ENCODE peak calls at places on chromosomes 11 and 22, in nine cellular contexts. One of them, this sample, is unnamed.

GRCh38 chr11:86447763-86448480 is 73.2 kb downstream of the CCDC81 start:
- DNase-seq in HCT116: no peak
- DNase-seq in kidney: no peak
- DNase-seq in PC-3: no peak
- DNase-seq in MM.1S: no peak
- DNase-seq in endodermal cell: no peak
- DNase-seq in IMR-90: no peak
- DNase-seq in DND-41: peak; percentile 36
- DNase-seq in H1: no peak
- DNase-seq in this sample: no peak

GRCh38 chr11:38323961-38324761 is 1726.1 kb upstream of the RAG2 start:
- DNase-seq in HCT116: no peak
- DNase-seq in kidney: no peak
- DNase-seq in PC-3: peak; percentile 62
- DNase-seq in MM.1S: peak; percentile 48
- DNase-seq in endodermal cell: peak; percentile 53
- DNase-seq in IMR-90: no peak
- DNase-seq in DND-41: no peak
- DNase-seq in H1: no peak
- DNase-seq in this sample: no peak

GRCh38 chr11:72683782-72684200 is 9.6 kb upstream of the PDE2A start:
- DNase-seq in HCT116: no peak
- DNase-seq in kidney: peak; percentile 82
- DNase-seq in PC-3: peak; percentile 74
- DNase-seq in MM.1S: no peak
- DNase-seq in endodermal cell: peak; percentile 98
- DNase-seq in IMR-90: peak; percentile 19
- DNase-seq in DND-41: peak; percentile 71
- DNase-seq in H1: peak; percentile 99
- DNase-seq in this sample: peak; percentile 69

GRCh38 chr11:61345170-61345610 is 12.2 kb downstream of the TKFC start:
- DNase-seq in HCT116: no peak
- DNase-seq in kidney: no peak
- DNase-seq in PC-3: no peak
- DNase-seq in MM.1S: no peak
- DNase-seq in endodermal cell: no peak
- DNase-seq in IMR-90: no peak
- DNase-seq in DND-41: no peak
- DNase-seq in H1: no peak
- DNase-seq in this sample: no peak

GRCh38 chr11:30635401-30635989 is 49.3 kb upstream of the MPPED2 start:
- DNase-seq in HCT116: no peak
- DNase-seq in kidney: peak; percentile 37
- DNase-seq in PC-3: no peak
- DNase-seq in MM.1S: no peak
- DNase-seq in endodermal cell: peak; percentile 88
- DNase-seq in IMR-90: peak; percentile 1
- DNase-seq in DND-41: no peak
- DNase-seq in H1: peak; percentile 57
- DNase-seq in this sample: no peak

GRCh38 chr11:117378966-117379865 is 51.6 kb downstream of the CEP164 start:
- DNase-seq in HCT116: no peak
- DNase-seq in kidney: no peak
- DNase-seq in PC-3: no peak
- DNase-seq in MM.1S: no peak
- DNase-seq in endodermal cell: no peak
- DNase-seq in IMR-90: no peak
- DNase-seq in DND-41: no peak
- DNase-seq in H1: no peak
- DNase-seq in this sample: no peak

GRCh38 chr11:102530558-102530957 is at the start of gene MMP7:
- DNase-seq in HCT116: no peak
- DNase-seq in kidney: no peak
- DNase-seq in PC-3: peak; percentile 75
- DNase-seq in MM.1S: no peak
- DNase-seq in endodermal cell: no peak
- DNase-seq in IMR-90: peak; percentile 57
- DNase-seq in DND-41: no peak
- DNase-seq in H1: no peak
- DNase-seq in this sample: no peak

GRCh38 chr11:2693851-2694261 is 5.9 kb downstream of the KCNQ1OT1 start:
- DNase-seq in HCT116: no peak
- DNase-seq in kidney: peak; percentile 38
- DNase-seq in PC-3: peak; percentile 10
- DNase-seq in MM.1S: no peak
- DNase-seq in endodermal cell: peak; percentile 83
- DNase-seq in IMR-90: no peak
- DNase-seq in DND-41: no peak
- DNase-seq in H1: no peak
- DNase-seq in this sample: no peak

GRCh38 chr11:131099013-131099412 is 182.7 kb upstream of the SNX19 start:
- DNase-seq in HCT116: no peak
- DNase-seq in kidney: no peak
- DNase-seq in PC-3: peak; percentile 92
- DNase-seq in MM.1S: no peak
- DNase-seq in endodermal cell: no peak
- DNase-seq in IMR-90: peak; percentile 77
- DNase-seq in DND-41: no peak
- DNase-seq in H1: no peak
- DNase-seq in this sample: no peak

GRCh38 chr22:40070701-40071100 is 75.9 kb downstream of the FAM83F start:
- DNase-seq in HCT116: no peak
- DNase-seq in kidney: no peak
- DNase-seq in PC-3: no peak
- DNase-seq in MM.1S: no peak
- DNase-seq in endodermal cell: no peak
- DNase-seq in IMR-90: no peak
- DNase-seq in DND-41: no peak
- DNase-seq in H1: no peak
- DNase-seq in this sample: no peak

GRCh38 chr11:12285106-12285505 is 92.3 kb upstream of the PARVA start:
- DNase-seq in HCT116: no peak
- DNase-seq in kidney: no peak
- DNase-seq in PC-3: peak; percentile 88
- DNase-seq in MM.1S: no peak
- DNase-seq in endodermal cell: no peak
- DNase-seq in IMR-90: peak; percentile 98
- DNase-seq in DND-41: no peak
- DNase-seq in H1: no peak
- DNase-seq in this sample: peak; percentile 10

GRCh38 chr11:3958301-3958700 is 102.8 kb downstream of the STIM1 start:
- DNase-seq in HCT116: no peak
- DNase-seq in kidney: no peak
- DNase-seq in PC-3: no peak
- DNase-seq in MM.1S: no peak
- DNase-seq in endodermal cell: no peak
- DNase-seq in IMR-90: no peak
- DNase-seq in DND-41: no peak
- DNase-seq in H1: no peak
- DNase-seq in this sample: no peak

GRCh38 chr11:3123316-3123715 is 41.8 kb downstream of the OSBPL5 start:
- DNase-seq in HCT116: no peak
- DNase-seq in kidney: peak; percentile 85
- DNase-seq in PC-3: no peak
- DNase-seq in MM.1S: no peak
- DNase-seq in endodermal cell: no peak
- DNase-seq in IMR-90: no peak
- DNase-seq in DND-41: no peak
- DNase-seq in H1: no peak
- DNase-seq in this sample: peak; percentile 78

GRCh38 chr11:15761235-15761634 is 595.1 kb downstream of the SOX6 start:
- DNase-seq in HCT116: no peak
- DNase-seq in kidney: no peak
- DNase-seq in PC-3: no peak
- DNase-seq in MM.1S: no peak
- DNase-seq in endodermal cell: no peak
- DNase-seq in IMR-90: no peak
- DNase-seq in DND-41: no peak
- DNase-seq in H1: no peak
- DNase-seq in this sample: peak; percentile 32

GRCh38 chr11:17544181-17544622 is at the start of gene USH1C:
- DNase-seq in HCT116: peak; percentile 29
- DNase-seq in kidney: peak; percentile 80
- DNase-seq in PC-3: no peak
- DNase-seq in MM.1S: no peak
- DNase-seq in endodermal cell: peak; percentile 94
- DNase-seq in IMR-90: no peak
- DNase-seq in DND-41: no peak
- DNase-seq in H1: peak; percentile 95
- DNase-seq in this sample: peak; percentile 83

GRCh38 chr11:87224486-87224885 is 186.8 kb downstream of the TMEM135 start:
- DNase-seq in HCT116: no peak
- DNase-seq in kidney: no peak
- DNase-seq in PC-3: no peak
- DNase-seq in MM.1S: no peak
- DNase-seq in endodermal cell: no peak
- DNase-seq in IMR-90: peak; percentile 9
- DNase-seq in DND-41: no peak
- DNase-seq in H1: no peak
- DNase-seq in this sample: no peak

GRCh38 chr11:14318581-14318981 is 40.4 kb downstream of the RRAS2 start:
- DNase-seq in HCT116: no peak
- DNase-seq in kidney: no peak
- DNase-seq in PC-3: peak; percentile 64
- DNase-seq in MM.1S: no peak
- DNase-seq in endodermal cell: no peak
- DNase-seq in IMR-90: peak; percentile 37
- DNase-seq in DND-41: no peak
- DNase-seq in H1: no peak
- DNase-seq in this sample: no peak

GRCh38 chr22:20258584-20259335 is 9.4 kb downstream of the RTN4R start:
- DNase-seq in HCT116: no peak
- DNase-seq in kidney: no peak
- DNase-seq in PC-3: no peak
- DNase-seq in MM.1S: no peak
- DNase-seq in endodermal cell: no peak
- DNase-seq in IMR-90: no peak
- DNase-seq in DND-41: peak; percentile 42
- DNase-seq in H1: no peak
- DNase-seq in this sample: no peak

GRCh38 chr11:66619080-66619554 is 2.7 kb downstream of the RBM14 start:
- DNase-seq in HCT116: no peak
- DNase-seq in kidney: no peak
- DNase-seq in PC-3: no peak
- DNase-seq in MM.1S: peak; percentile 61
- DNase-seq in endodermal cell: no peak
- DNase-seq in IMR-90: peak; percentile 57
- DNase-seq in DND-41: peak; percentile 40
- DNase-seq in H1: no peak
- DNase-seq in this sample: no peak

GRCh38 chr11:134573857-134574256 is 161.8 kb upstream of the B3GAT1 start:
- DNase-seq in HCT116: no peak
- DNase-seq in kidney: no peak
- DNase-seq in PC-3: no peak
- DNase-seq in MM.1S: no peak
- DNase-seq in endodermal cell: peak; percentile 28
- DNase-seq in IMR-90: no peak
- DNase-seq in DND-41: peak; percentile 2
- DNase-seq in H1: peak; percentile 41
- DNase-seq in this sample: no peak

GRCh38 chr11:116374085-116374484 is 398.7 kb downstream of the BUD13 start:
- DNase-seq in HCT116: no peak
- DNase-seq in kidney: no peak
- DNase-seq in PC-3: no peak
- DNase-seq in MM.1S: no peak
- DNase-seq in endodermal cell: no peak
- DNase-seq in IMR-90: no peak
- DNase-seq in DND-41: no peak
- DNase-seq in H1: no peak
- DNase-seq in this sample: no peak
- H3K9ac ChIP-seq in HCT116: no peak overlapping the region
- H3K9ac ChIP-seq in kidney: no peak overlapping the region
- H3K9ac ChIP-seq in PC-3: no peak overlapping the region
- H3K9ac ChIP-seq in MM.1S: no peak overlapping the region
- H3K9ac ChIP-seq in endodermal cell: no peak overlapping the region
- H3K9ac ChIP-seq in IMR-90: no peak overlapping the region
- H3K9ac ChIP-seq in DND-41: no peak overlapping the region
- H3K9ac ChIP-seq in H1: no peak overlapping the region
- H3K9ac ChIP-seq in this sample: no peak overlapping the region

DNA sequence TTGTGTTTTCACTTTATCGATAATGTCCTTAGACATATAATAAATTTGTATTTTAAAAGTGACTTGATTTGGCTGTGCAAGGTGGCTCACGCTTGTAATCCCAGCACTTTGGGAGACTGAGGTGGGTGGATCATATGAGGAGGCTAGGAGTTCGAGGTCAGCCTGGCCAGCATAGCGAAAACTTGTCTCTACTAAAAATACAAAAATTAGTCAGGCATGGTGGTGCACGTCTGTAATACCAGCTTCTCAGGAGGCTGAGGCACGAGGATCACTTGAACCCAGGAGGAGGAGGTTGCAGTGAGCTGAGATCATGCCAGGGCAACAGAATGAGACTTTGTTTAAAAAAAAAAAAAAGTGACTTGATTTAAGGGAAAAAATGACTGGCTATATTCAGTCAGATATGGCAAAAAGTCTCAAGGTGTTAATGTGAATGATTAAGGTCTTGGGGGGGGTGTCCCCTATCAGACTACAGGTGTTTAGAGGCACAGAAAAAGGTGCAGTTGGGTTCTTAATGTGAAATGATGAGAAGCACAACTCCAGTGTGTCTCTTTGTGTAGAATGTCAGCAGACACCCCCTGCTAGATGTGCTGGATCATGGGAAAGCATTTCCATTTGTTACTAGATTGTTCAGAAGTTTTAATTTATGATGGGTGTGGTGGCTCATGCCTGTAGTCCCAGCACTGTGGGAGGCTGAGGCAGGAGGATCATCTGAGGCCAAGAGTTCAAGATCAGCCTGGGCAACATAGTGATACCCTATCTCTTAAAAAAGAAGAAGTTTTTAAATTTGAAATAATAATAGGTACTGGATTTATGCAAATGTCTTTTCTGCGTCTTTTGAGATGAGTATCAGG is 17.0 kb downstream of the NEAT1 start:
- DNase-seq in HCT116: no peak
- DNase-seq in kidney: no peak
- DNase-seq in PC-3: peak; percentile 11
- DNase-seq in MM.1S: peak; percentile 15
- DNase-seq in endodermal cell: no peak
- DNase-seq in IMR-90: peak; percentile 48
- DNase-seq in DND-41: peak; percentile 4
- DNase-seq in H1: no peak
- DNase-seq in this sample: peak; percentile 16
- H3K4me3 ChIP-seq in HCT116: no peak overlapping the region
- H3K4me3 ChIP-seq in kidney: no peak overlapping the region
- H3K4me3 ChIP-seq in PC-3: no peak overlapping the region
- H3K4me3 ChIP-seq in MM.1S: no peak overlapping the region
- H3K4me3 ChIP-seq in endodermal cell: no peak overlapping the region
- H3K4me3 ChIP-seq in IMR-90: no peak overlapping the region
- H3K4me3 ChIP-seq in DND-41: no peak overlapping the region
- H3K4me3 ChIP-seq in H1: no peak overlapping the region
- H3K4me3 ChIP-seq in this sample: no peak overlapping the region

GRCh38 chr11:111776398-111777093 is 10.4 kb upstream of the PPP2R1B start:
- DNase-seq in HCT116: no peak
- DNase-seq in kidney: no peak
- DNase-seq in PC-3: no peak
- DNase-seq in MM.1S: peak; percentile 61
- DNase-seq in endodermal cell: no peak
- DNase-seq in IMR-90: no peak
- DNase-seq in DND-41: no peak
- DNase-seq in H1: no peak
- DNase-seq in this sample: no peak
- H3K9ac ChIP-seq in HCT116: no peak overlapping the region
- H3K9ac ChIP-seq in kidney: no peak overlapping the region
- H3K9ac ChIP-seq in PC-3: no peak overlapping the region
- H3K9ac ChIP-seq in MM.1S: no peak overlapping the region
- H3K9ac ChIP-seq in endodermal cell: no peak overlapping the region
- H3K9ac ChIP-seq in IMR-90: no peak overlapping the region
- H3K9ac ChIP-seq in DND-41: no peak overlapping the region
- H3K9ac ChIP-seq in H1: no peak overlapping the region
- H3K9ac ChIP-seq in this sample: no peak overlapping the region

GRCh38 chr11:107179829-107180228 is 161.6 kb upstream of the GUCY1A2 start:
- DNase-seq in HCT116: no peak
- DNase-seq in kidney: no peak
- DNase-seq in PC-3: no peak
- DNase-seq in MM.1S: peak; percentile 10
- DNase-seq in endodermal cell: no peak
- DNase-seq in IMR-90: no peak
- DNase-seq in DND-41: no peak
- DNase-seq in H1: no peak
- DNase-seq in this sample: no peak
- H3K4me3 ChIP-seq in HCT116: no peak overlapping the region
- H3K4me3 ChIP-seq in kidney: no peak overlapping the region
- H3K4me3 ChIP-seq in PC-3: no peak overlapping the region
- H3K4me3 ChIP-seq in MM.1S: no peak overlapping the region
- H3K4me3 ChIP-seq in endodermal cell: no peak overlapping the region
- H3K4me3 ChIP-seq in IMR-90: no peak overlapping the region
- H3K4me3 ChIP-seq in DND-41: no peak overlapping the region
- H3K4me3 ChIP-seq in H1: no peak overlapping the region
- H3K4me3 ChIP-seq in this sample: no peak overlapping the region

This sample was measured in colonic mucosa.